ENCODE peak calls at places on chromosomes 3 and 15, in four cellular contexts. K is kidney epithelial cell, V is WTC11, I is lower lobe of right lung. U is an unnamed sample.

GRCh38 chr3:128590948-128591347 is 59.7 kb downstream of the RPN1 start:
- DNase-seq in V (peak; percentile 76), I (no peak), K (no peak), U (no peak)

GRCh38 chr15:50190166-50190570 is 8.2 kb downstream of the SLC27A2 start:
- DNase-seq in I (no peak), K (no peak), V (no peak), U (no peak)

GRCh38 chr3:153958635-153959320 is 162.4 kb upstream of the ARHGEF26 start:
- DNase-seq in V (no peak), I (no peak), K (no peak), U (no peak)

GRCh38 chr3:162769559-162769958 is 1273.0 kb downstream of the OTOL1 start:
- DNase-seq in K (peak; percentile 19), V (no peak), I (no peak), U (no peak)

GRCh38 chr3:98914210-98915080 is 12.9 kb upstream of the DCBLD2 start:
- DNase-seq in K (no peak), I (no peak), V (no peak), U (no peak)

GRCh38 chr3:46422617-46423016 is 15.6 kb downstream of the CCRL2 start:
- DNase-seq in V (no peak), K (no peak), I (no peak), U (no peak)

GRCh38 chr3:4139462-4140140 is 163.6 kb upstream of the SETMAR start:
- DNase-seq in I (no peak), V (no peak), K (no peak), U (no peak)

GRCh38 chr3:105537371-105538075 is 170.8 kb downstream of the ALCAM start:
- DNase-seq in V (no peak), K (no peak), I (no peak), U (no peak)

GRCh38 chr15:79849789-79850188 is 47.0 kb downstream of the MTHFS start:
- DNase-seq in I (no peak), K (no peak), V (peak; percentile 63), U (no peak)

GRCh38 chr15:64761156-64761555 is 14.2 kb downstream of the RBPMS2 start:
- DNase-seq in V (no peak), K (no peak), I (no peak), U (no peak)

GRCh38 chr3:182914341-182914740 is 66.0 kb downstream of the DCUN1D1 start:
- DNase-seq in K (no peak), V (no peak), I (no peak), U (no peak)

GRCh38 chr3:31917303-31917903 is 63.7 kb downstream of the OSBPL10 start:
- DNase-seq in K (no peak), I (no peak), V (no peak), U (no peak)

GRCh38 chr3:18295171-18295920 is 129.8 kb downstream of the SATB1 start:
- DNase-seq in K (peak; percentile 87), I (peak; percentile 68), V (peak; percentile 89), U (peak; percentile 66)

GRCh38 chr3:43319364-43319763 is 33.0 kb downstream of the SNRK start:
- DNase-seq in V (no peak), K (no peak), I (no peak), U (no peak)

GRCh38 chr3:140708815-140709214 is 31.0 kb downstream of the TRIM42 start:
- DNase-seq in K (no peak), I (no peak), V (no peak), U (no peak)

GRCh38 chr15:55530861-55531313 is 22.9 kb upstream of the DNAAF4 start:
- DNase-seq in K (peak; percentile 78), I (no peak), V (no peak), U (no peak)

GRCh38 chr3:63562323-63562722 is 90.2 kb upstream of the SNTN start:
- DNase-seq in I (no peak), K (no peak), V (no peak), U (no peak)

GRCh38 chr3:11736136-11736833 is 92.6 kb upstream of the VGLL4 start:
- DNase-seq in V (no peak), I (no peak), K (no peak), U (peak; percentile 53)

GRCh38 chr3:136804813-136805212 is 14.1 kb upstream of the SLC35G2 start:
- DNase-seq in K (no peak), V (no peak), I (no peak), U (no peak)

GRCh38 chr3:72010044-72010443 is 225.1 kb upstream of the PROK2 start:
- DNase-seq in K (no peak), I (no peak), V (no peak), U (no peak)

GRCh38 chr3:170811515-170811914 is 58.5 kb downstream of the RPL22L1 start:
- DNase-seq in I (no peak), K (no peak), V (no peak), U (no peak)

GRCh38 chr15:61517776-61518175 is 288.7 kb upstream of the RORA start:
- DNase-seq in V (no peak), I (no peak), K (no peak), U (no peak)

GRCh38 chr3:127052121-127052561 is 69.2 kb downstream of the PLXNA1 start:
- DNase-seq in I (peak; percentile 78), V (no peak), K (no peak), U (peak; percentile 95)

GRCh38 chr15:53378096-53378620 is 381.3 kb downstream of the WDR72 start:
- DNase-seq in I (no peak), V (no peak), K (no peak), U (no peak)

GRCh38 chr3:117752984-117753717 is 1043.6 kb downstream of the TUSC7 start:
- DNase-seq in V (no peak), K (no peak), I (no peak), U (no peak)

GRCh38 chr3:149377408-149378111 is at the start of gene TM4SF1:
- DNase-seq in K (peak; percentile 96), I (peak; percentile 61), V (no peak), U (peak; percentile 85)

GRCh38 chr3:58079773-58080172 is 71.6 kb downstream of the FLNB start:
- DNase-seq in I (no peak), K (peak; percentile 78), V (no peak), U (no peak)

GRCh38 chr3:22113453-22113852 is 362.4 kb upstream of the ZNF385D start:
- DNase-seq in V (no peak), K (no peak), I (no peak), U (no peak)

GRCh38 chr3:56469141-56469540 is 874 bp upstream of the ERC2 start:
- DNase-seq in K (no peak), V (no peak), I (no peak), U (no peak)

GRCh38 chr3:113274959-113275556 is 63.7 kb downstream of the BOC start:
- DNase-seq in K (no peak), I (no peak), V (no peak), U (no peak)

GRCh38 chr3:133964547-133964946 is 65.2 kb downstream of the SLCO2A1 start:
- DNase-seq in V (peak; percentile 24), K (no peak), I (no peak), U (peak; percentile 40)

GRCh38 chr3:161350916-161351315 is 20.4 kb downstream of the SPTSSB start:
- DNase-seq in I (no peak), V (no peak), K (no peak), U (no peak)

GRCh38 chr15:82108489-82109078 is 62.8 kb upstream of the MEX3B start:
- DNase-seq in V (peak; percentile 92), K (no peak), I (peak; percentile 67), U (peak; percentile 84)

GRCh38 chr3:121566773-121567172 is 976 bp upstream of the ARGFX start:
- DNase-seq in I (no peak), V (no peak), K (no peak), U (no peak)

GRCh38 chr3:160804762-160805161 is 48.7 kb downstream of the PPM1L start:
- DNase-seq in I (no peak), K (no peak), V (no peak), U (no peak)

GRCh38 chr15:64426845-64427465 is 33.4 kb upstream of the ZNF609 start:
- DNase-seq in K (no peak), I (no peak), V (no peak), U (no peak)

GRCh38 chr3:128254066-128254590 is 100.8 kb downstream of the EEFSEC start:
- DNase-seq in K (no peak), V (no peak), I (no peak), U (no peak)

GRCh38 chr3:131277836-131278497 is 103.6 kb upstream of the NUDT16 start:
- DNase-seq in I (no peak), K (no peak), V (no peak), U (no peak)

GRCh38 chr3:197458179-197458707 is 97.5 kb downstream of the BDH1 start:
- DNase-seq in K (no peak), V (no peak), I (peak; percentile 54), U (no peak)